ENCODE peak calls at places on chromosomes 11 and 22, in ten cellular contexts. O is B cell; I is H54; M is lower leg skin; R is osteocyte; S is AG09309; J is Karpas-422; W is HFF-Myc; A is germinal center; V is activated CD8-positive, alpha-beta T cell treated with anti-CD3 and anti-CD28 coated beads for 36 hours. K is an unnamed sample.

GRCh38 chr22:24413271-24413670 is 14.1 kb upstream of the ADORA2A start:
- DNase-seq in S (no peak), J (no peak), I (no peak), A (no peak), O (no peak), W (no peak), M (no peak), R (no peak), V (no peak), K (no peak)

GRCh38 chr11:113876074-113876797 is 864 bp upstream of the USP28 start:
- DNase-seq in V (no peak), I (no peak), A (no peak), S (no peak), O (peak; percentile 20), J (peak; percentile 49), W (no peak), R (no peak), M (no peak), K (no peak)

GRCh38 chr22:18059473-18059872 is 18.3 kb upstream of the PEX26 start:
- DNase-seq in O (no peak), W (no peak), J (peak; percentile 20), M (no peak), R (no peak), I (no peak), V (no peak), S (no peak), A (no peak), K (no peak)

GRCh38 chr22:42217752-42218280 is 52.6 kb downstream of the TCF20 start:
- DNase-seq in I (no peak), M (no peak), J (peak; percentile 49), A (no peak), W (no peak), R (no peak), V (no peak), S (no peak), O (no peak), K (no peak)

GRCh38 chr11:64540426-64540825 is 50.6 kb upstream of the SLC22A12 start:
- DNase-seq in M (no peak), S (no peak), I (no peak), A (no peak), W (no peak), J (no peak), V (no peak), O (no peak), R (no peak), K (no peak)

GRCh38 chr11:35274909-35275807 is 136.2 kb downstream of the CD44 start:
- DNase-seq in S (no peak), R (no peak), M (peak; percentile 51), A (no peak), V (peak; percentile 41), O (no peak), W (no peak), J (no peak), I (no peak), K (peak; percentile 3)

GRCh38 chr11:8090756-8091155 is 9.7 kb downstream of the TUB start:
- DNase-seq in V (peak; percentile 67), S (no peak), O (no peak), A (no peak), R (no peak), W (no peak), I (no peak), J (peak; percentile 69), M (no peak), K (peak; percentile 20)

GRCh38 chr22:44719586-44720368 is 17.8 kb downstream of the PRR5 start:
- DNase-seq in R (no peak), A (no peak), M (no peak), I (no peak), S (no peak), W (no peak), O (no peak), J (no peak), V (no peak), K (no peak)

GRCh38 chr22:22026157-22026831 is 43.7 kb upstream of the TOP3B start:
- DNase-seq in R (no peak), V (no peak), I (no peak), S (no peak), O (peak; percentile 48), M (no peak), J (peak; percentile 82), A (peak; percentile 62), W (no peak), K (no peak)

GRCh38 chr11:60935676-60936442 is 11.6 kb downstream of the TMEM132A start:
- DNase-seq in M (no peak), W (no peak), O (no peak), S (no peak), J (no peak), V (no peak), I (no peak), R (no peak), A (no peak), K (no peak)

GRCh38 chr11:106880121-106880520 is 138.2 kb downstream of the GUCY1A2 start:
- DNase-seq in M (no peak), W (no peak), O (no peak), S (no peak), A (no peak), R (no peak), V (no peak), J (no peak), I (no peak), K (no peak)

GRCh38 chr11:94895971-94896370 is 77.4 kb downstream of the CWC15 start:
- DNase-seq in V (no peak), J (no peak), W (no peak), R (no peak), M (no peak), O (no peak), A (no peak), I (no peak), S (no peak), K (no peak)

GRCh38 chr11:77779935-77780334 is 40.6 kb downstream of the RSF1 start:
- DNase-seq in W (peak; percentile 15), I (no peak), R (no peak), O (no peak), V (no peak), S (no peak), J (peak; percentile 49), M (no peak), A (no peak), K (peak; percentile 29)

GRCh38 chr11:14347494-14347893 is 11.5 kb downstream of the RRAS2 start:
- DNase-seq in J (no peak), A (no peak), R (no peak), W (no peak), O (no peak), V (no peak), S (no peak), M (no peak), I (no peak), K (no peak)

GRCh38 chr22:23193420-23193819 is 13.1 kb downstream of the BCR start:
- DNase-seq in R (no peak), M (no peak), V (no peak), O (no peak), J (no peak), S (no peak), I (no peak), W (no peak), A (no peak), K (no peak)

GRCh38 chr11:103624708-103625623 is 411.5 kb upstream of the DDI1 start:
- DNase-seq in A (no peak), I (peak; percentile 12), J (no peak), W (peak; percentile 63), M (no peak), R (no peak), O (no peak), V (no peak), S (peak; percentile 89), K (no peak)

GRCh38 chr11:125627236-125627910 is 2.4 kb downstream of the CHEK1 start:
- DNase-seq in V (no peak), J (no peak), W (no peak), M (no peak), R (no peak), I (no peak), A (no peak), S (no peak), O (no peak), K (no peak)